ENCODE peak calls at places on chromosomes 16 and 17, in six cellular contexts. A, N, S, T, I and R are unnamed samples.

GRCh38 chr17:63809970-63810369 is 17.3 kb upstream of the PSMC5 start:
- DNase-seq in A (no peak), N (no peak), S (no peak), T (no peak), I (no peak), R (no peak)

GRCh38 chr17:78862073-78863023 is 21.7 kb upstream of the USP36 start:
- DNase-seq in A (peak; percentile 76), N (no peak), S (no peak), T (no peak), I (peak; percentile 53), R (peak; percentile 51)

GRCh38 chr16:66903544-66904427 is 14.9 kb downstream of the CDH16 start:
- DNase-seq in A (peak; percentile 50), N (no peak), S (no peak), T (no peak), I (no peak), R (no peak)

GRCh38 chr17:19325542-19325941 is 37.0 kb downstream of the B9D1 start:
- DNase-seq in A (no peak), N (no peak), S (no peak), T (no peak), I (no peak), R (no peak)

GRCh38 chr16:87515475-87516330 is 22.9 kb upstream of the ZCCHC14 start:
- DNase-seq in A (no peak), N (no peak), S (no peak), T (peak; percentile 51), I (no peak), R (no peak)

GRCh38 chr17:46003907-46004748 is 5.1 kb downstream of the STH start:
- DNase-seq in A (peak; percentile 84), N (no peak), S (no peak), T (no peak), I (peak; percentile 29), R (no peak)

GRCh38 chr16:28984091-28984490 is 761 bp upstream of the LAT start:
- DNase-seq in A (no peak), N (no peak), S (no peak), T (no peak), I (no peak), R (no peak)

GRCh38 chr17:77475012-77475976 is 334.5 kb downstream of the SEC14L1 start:
- DNase-seq in A (no peak), N (no peak), S (no peak), T (no peak), I (no peak), R (peak; percentile 27)

GRCh38 chr17:75142236-75142971 is 10.9 kb upstream of the NT5C start:
- DNase-seq in A (no peak), N (no peak), S (no peak), T (no peak), I (no peak), R (no peak)

GRCh38 chr17:71398706-71399620 is 721.9 kb upstream of the SOX9 start:
- DNase-seq in A (no peak), N (no peak), S (no peak), T (peak; percentile 15), I (no peak), R (no peak)

GRCh38 chr16:89764711-89765201 is 43.4 kb downstream of the ZNF276 start:
- DNase-seq in A (peak; percentile 86), N (no peak), S (no peak), T (no peak), I (peak; percentile 11), R (no peak)

GRCh38 chr17:42819939-42820535 is 4.0 kb downstream of the BECN1 start:
- DNase-seq in A (peak; percentile 71), N (peak; percentile 89), S (peak; percentile 69), T (peak; percentile 88), I (no peak), R (no peak)

GRCh38 chr16:28321700-28322411 is 29.5 kb downstream of the SBK1 start:
- DNase-seq in A (no peak), N (peak; percentile 70), S (no peak), T (peak; percentile 52), I (no peak), R (no peak)

GRCh38 chr17:12050646-12051225 is 30.1 kb downstream of the MAP2K4 start:
- DNase-seq in A (no peak), N (no peak), S (no peak), T (no peak), I (no peak), R (no peak)

GRCh38 chr17:63429766-63430165 is 16.3 kb downstream of the CYB561 start:
- DNase-seq in A (no peak), N (no peak), S (no peak), T (no peak), I (no peak), R (no peak)

GRCh38 chr16:66342294-66342900 is 24.1 kb upstream of the CDH5 start:
- DNase-seq in A (no peak), N (peak; percentile 66), S (peak; percentile 43), T (peak; percentile 79), I (no peak), R (no peak)

GRCh38 chr16:71501562-71501961 is 12.4 kb upstream of the ZNF19 start:
- DNase-seq in A (no peak), N (no peak), S (no peak), T (no peak), I (no peak), R (no peak)

GRCh38 chr17:48048321-48049140 is at the start of gene NFE2L1:
- DNase-seq in A (peak; percentile 90), N (peak; percentile 95), S (no peak), T (no peak), I (no peak), R (no peak)

GRCh38 chr17:50758524-50758923 is 8.8 kb downstream of the ANKRD40CL start:
- DNase-seq in A (no peak), N (no peak), S (no peak), T (no peak), I (no peak), R (no peak)

GRCh38 chr17:39591958-39592954 is 15.5 kb downstream of the NEUROD2 start:
- DNase-seq in A (peak; percentile 44), N (peak; percentile 86), S (peak; percentile 82), T (peak; percentile 92), I (no peak), R (no peak)

GRCh38 chr17:30236807-30237206 is 1.3 kb upstream of the SLC6A4 start:
- DNase-seq in A (peak; percentile 59), N (peak; percentile 78), S (peak; percentile 52), T (peak; percentile 83), I (no peak), R (no peak)

GRCh38 chr16:2040450-2041105 is 7.1 kb downstream of the NTHL1 start:
- DNase-seq in A (no peak), N (no peak), S (no peak), T (no peak), I (no peak), R (no peak)

GRCh38 chr16:78147846-78148535 is 48.5 kb downstream of the WWOX start:
- DNase-seq in A (no peak), N (no peak), S (no peak), T (no peak), I (no peak), R (no peak)

GRCh38 chr17:73228748-73229236 is 32.9 kb downstream of the CPSF4L start:
- DNase-seq in A (peak; percentile 77), N (no peak), S (no peak), T (no peak), I (no peak), R (no peak)
- H3K27ac ChIP-seq in A (peak overlapping the region; percentile 34), N (no peak overlapping the region), S (no peak overlapping the region), T (no peak overlapping the region), I (no peak overlapping the region), R (peak overlapping the region; percentile 60)

GRCh38 chr17:59786213-59786535 is 78.7 kb downstream of the VMP1 start:
- DNase-seq in A (no peak), N (no peak), S (no peak), T (no peak), I (no peak), R (no peak)

GRCh38 chr17:59783221-59784016 is 76.0 kb downstream of the VMP1 start:
- DNase-seq in A (no peak), N (no peak), S (no peak), T (no peak), I (no peak), R (no peak)

GRCh38 chr17:59786536-59787319 is 79.3 kb downstream of the VMP1 start:
- DNase-seq in A (peak; percentile 61), N (peak; percentile 62), S (no peak), T (peak; percentile 15), I (peak; percentile 3), R (peak; percentile 100)

GRCh38 chr17:59790936-59791335 is 83.5 kb downstream of the VMP1 start:
- DNase-seq in A (no peak), N (no peak), S (no peak), T (no peak), I (no peak), R (no peak)

GRCh38 chr17:59785091-59785799 is 77.8 kb downstream of the VMP1 start:
- DNase-seq in A (no peak), N (no peak), S (no peak), T (no peak), I (no peak), R (no peak)
- H3K27ac ChIP-seq in A (peak overlapping the region; percentile 72), N (no peak overlapping the region), S (no peak overlapping the region), T (no peak overlapping the region), I (no peak overlapping the region), R (peak overlapping the region; percentile 99)

DNA sequence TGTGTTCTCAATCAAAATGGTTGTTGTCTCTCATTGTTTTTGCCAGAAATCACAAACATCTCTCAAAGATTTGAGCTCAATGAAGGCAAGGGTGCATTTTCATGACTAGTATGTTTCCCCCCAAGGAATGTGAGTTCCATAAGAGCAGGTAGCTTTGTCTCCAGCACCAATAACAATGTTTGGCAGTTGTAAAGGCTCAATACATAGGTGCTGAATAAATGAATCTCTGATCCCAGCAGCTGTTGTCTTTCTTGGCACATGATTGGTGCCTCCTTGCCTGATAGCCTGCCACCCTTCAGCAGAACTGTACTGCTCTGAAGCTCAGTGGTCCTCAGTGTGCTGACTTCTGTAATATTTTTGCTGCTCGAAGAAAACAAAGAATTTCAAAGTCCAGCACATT is 103.1 kb upstream of the CDH11 start:
- DNase-seq in A (no peak), N (no peak), S (no peak), T (no peak), I (no peak), R (no peak)
- H3K27ac ChIP-seq in A (no peak overlapping the region), N (peak overlapping the region; percentile 82), S (no peak overlapping the region), T (no peak overlapping the region), I (no peak overlapping the region), R (no peak overlapping the region)

DNA sequence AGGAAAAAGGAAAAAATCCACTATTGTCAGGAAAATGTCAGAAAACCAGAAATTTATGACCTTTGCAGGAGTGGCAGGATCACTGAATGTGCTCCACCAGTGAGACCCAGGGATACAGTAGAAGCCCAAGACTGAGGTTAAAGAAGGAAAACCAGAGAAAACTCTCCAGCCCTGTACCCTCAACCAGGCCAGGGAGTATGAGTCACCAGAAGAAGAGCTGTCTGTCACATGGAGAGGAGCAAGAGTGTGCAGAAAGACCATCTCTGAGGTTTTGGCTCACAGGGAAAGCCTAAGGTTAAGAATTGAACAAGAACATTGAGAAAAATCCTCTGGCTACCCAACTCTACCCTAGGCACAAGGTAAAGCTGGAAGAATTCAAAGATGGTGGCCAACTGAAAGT is 47.6 kb upstream of the MON1B start:
- DNase-seq in A (no peak), N (no peak), S (no peak), T (no peak), I (no peak), R (no peak)
- H3K27ac ChIP-seq in A (no peak overlapping the region), N (no peak overlapping the region), S (no peak overlapping the region), T (no peak overlapping the region), I (no peak overlapping the region), R (no peak overlapping the region)

GRCh38 chr17:80124351-80124981 is 22.5 kb downstream of the EIF4A3 start:
- DNase-seq in A (peak; percentile 27), N (peak; percentile 93), S (peak; percentile 36), T (peak; percentile 78), I (no peak), R (peak; percentile 65)
- H3K27ac ChIP-seq in A (no peak overlapping the region), N (no peak overlapping the region), S (no peak overlapping the region), T (no peak overlapping the region), I (no peak overlapping the region), R (peak overlapping the region; percentile 72)